ENCODE peak calls at places on chromosomes 13 and 19, in four cellular contexts. O is K562, L is GM12878, G is HepG2. M is an unnamed sample.

GRCh38 chr13:67390462-67391093 is 160.4 kb upstream of the PCDH9 start:
- DNase-seq in O (no peak), L (no peak), G (no peak), M (no peak)

GRCh38 chr13:97798171-97798821 is 155.2 kb upstream of the IPO5 start:
- DNase-seq in O (no peak), L (no peak), G (no peak), M (no peak)

GRCh38 chr13:111177803-111178389 is 62.8 kb downstream of the ARHGEF7 start:
- DNase-seq in O (no peak), L (no peak), G (no peak), M (no peak)

GRCh38 chr19:39929750-39930149 is 4.7 kb downstream of the FCGBP start:
- DNase-seq in O (no peak), L (no peak), G (no peak), M (no peak)

GRCh38 chr19:38043649-38044144 is 136.7 kb downstream of the SIPA1L3 start:
- DNase-seq in O (no peak), L (no peak), G (no peak), M (no peak)

GRCh38 chr19:17075860-17076538 is 422 bp downstream of the MYO9B start:
- DNase-seq in O (peak; percentile 52), L (no peak), G (no peak), M (no peak)

GRCh38 chr19:55647732-55648656 is at the start of gene CCDC106:
- DNase-seq in O (peak; percentile 83), L (no peak), G (peak; percentile 55), M (peak; percentile 85)

GRCh38 chr19:27918818-27919217 is 1294.1 kb downstream of the UQCRFS1 start:
- DNase-seq in O (no peak), L (no peak), G (no peak), M (no peak)

GRCh38 chr13:103272770-103273169 is 206.6 kb upstream of the SLC10A2 start:
- DNase-seq in O (no peak), L (no peak), G (no peak), M (no peak)

GRCh38 chr19:37303591-37304171 is 67.2 kb upstream of the ZNF527 start:
- DNase-seq in O (no peak), L (no peak), G (no peak), M (no peak)

GRCh38 chr13:50409186-50409585 is 393.9 kb downstream of the KCNRG start:
- DNase-seq in O (no peak), L (no peak), G (no peak), M (no peak)

GRCh38 chr13:46621133-46621532 is 68.2 kb downstream of the LRCH1 start:
- DNase-seq in O (no peak), L (no peak), G (no peak), M (no peak)

GRCh38 chr19:23395041-23395721 is at the start of gene ZNF91:
- DNase-seq in O (peak; percentile 85), L (peak; percentile 85), G (peak; percentile 98), M (peak; percentile 94)

GRCh38 chr13:72677431-72677830 is 50.0 kb downstream of the MZT1 start:
- DNase-seq in O (no peak), L (no peak), G (no peak), M (no peak)

GRCh38 chr13:111861766-111862366 is 205.1 kb upstream of the SOX1 start:
- DNase-seq in O (peak; percentile 3), L (no peak), G (no peak), M (no peak)

GRCh38 chr13:109271991-109272454 is 514.4 kb downstream of the IRS2 start:
- DNase-seq in O (peak; percentile 2), L (no peak), G (no peak), M (no peak)

GRCh38 chr19:36014029-36014924 is at the start of gene ALKBH6:
- DNase-seq in O (peak; percentile 100), L (peak; percentile 96), G (peak; percentile 97), M (peak; percentile 100)

GRCh38 chr13:78129850-78130249 is 211.2 kb upstream of the EDNRB start:
- DNase-seq in O (no peak), L (no peak), G (no peak), M (no peak)

GRCh38 chr13:75749407-75749806 is 113.3 kb downstream of the LMO7 start:
- DNase-seq in O (no peak), L (no peak), G (no peak), M (no peak)

GRCh38 chr13:63979951-63980350 is 2564.3 kb upstream of the PCDH20 start:
- DNase-seq in O (no peak), L (no peak), G (no peak), M (no peak)

GRCh38 chr19:18310118-18310909 is 12.6 kb downstream of the LSM4 start:
- DNase-seq in O (no peak), L (no peak), G (no peak), M (no peak)

GRCh38 chr13:59201836-59202235 is 961.9 kb downstream of the DIAPH3 start:
- DNase-seq in O (no peak), L (no peak), G (no peak), M (no peak)

GRCh38 chr19:8307400-8307964 is 676 bp downstream of the CD320 start:
- DNase-seq in O (peak; percentile 55), L (no peak), G (peak; percentile 23), M (peak; percentile 21)

GRCh38 chr13:43433691-43434121 is 353.1 kb downstream of the ENOX1 start:
- DNase-seq in O (no peak), L (no peak), G (no peak), M (no peak)
- TF ChIP-seq ETV6 in O (no peak), L (no peak), G (no peak), M (no peak)

DNA sequence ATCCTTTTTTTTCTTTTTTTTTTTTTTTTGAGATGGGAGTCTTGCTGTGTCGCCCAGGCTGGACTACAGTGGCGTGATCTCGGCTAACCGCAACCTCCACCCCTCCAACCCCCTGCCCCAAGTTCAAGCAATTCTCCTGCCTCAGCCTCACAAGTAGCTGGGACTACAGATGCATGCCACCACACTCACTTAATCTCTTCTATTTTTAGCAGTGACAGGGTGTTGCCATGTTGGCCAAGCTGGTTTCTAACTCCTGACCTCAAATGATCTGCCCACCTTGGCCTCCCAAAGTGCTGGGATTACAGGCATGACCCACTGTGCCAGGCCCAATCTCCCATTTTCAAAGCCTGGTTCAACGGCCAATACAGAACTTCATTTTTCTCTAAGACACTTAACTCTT is 9.1 kb downstream of the FOXO1 start:
- DNase-seq in O (no peak), L (no peak), G (no peak), M (no peak)
- TF ChIP-seq ETV6 in O (no peak), L (no peak), G (no peak), M (no peak)

DNA sequence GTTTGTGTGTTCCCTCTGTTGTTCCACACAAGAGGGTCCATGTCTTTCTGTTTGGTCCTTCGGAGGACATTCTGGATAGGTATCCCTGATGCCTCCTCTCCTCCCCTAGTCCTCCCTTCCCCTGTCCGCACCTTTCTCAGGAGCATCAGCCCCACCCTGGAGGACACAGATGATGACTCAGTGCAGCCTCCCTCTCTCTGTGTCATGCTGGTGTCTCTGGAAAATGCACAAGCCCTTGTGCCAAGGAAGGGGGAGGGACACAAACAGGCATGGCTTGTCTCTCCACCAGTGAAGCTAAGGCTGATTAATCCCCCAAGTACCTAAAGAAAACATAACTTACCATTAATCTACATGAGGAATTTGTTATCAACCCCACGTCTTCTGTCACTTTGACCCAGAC is 16.2 kb upstream of the TNFRSF19 start:
- DNase-seq in O (no peak), L (no peak), G (no peak), M (no peak)
- TF ChIP-seq ETV6 in O (no peak), L (no peak), G (no peak), M (no peak)

GRCh38 chr19:49927526-49928264 is 1.3 kb upstream of the ATF5 start:
- DNase-seq in O (no peak), L (no peak), G (no peak), M (no peak)
- TF ChIP-seq ETV6 in O (no peak), L (no peak), G (no peak), M (no peak)

GRCh38 chr13:32315255-32316029 is at the start of the genes BRCA2 and ZAR1L:
- DNase-seq in O (peak; percentile 90), L (peak; percentile 68), G (peak; percentile 79), M (peak; percentile 81)

GRCh38 chr13:32316476-32316875 is 1.2 kb downstream of the BRCA2 start:
- DNase-seq in O (no peak), L (no peak), G (no peak), M (no peak)

GRCh38 chr13:32314271-32314967 is 744 bp downstream of the ZAR1L start:
- DNase-seq in O (no peak), L (no peak), G (no peak), M (no peak)

GRCh38 chr13:32316030-32316344 is 679 bp downstream of the BRCA2 start:
- DNase-seq in O (no peak), L (peak; percentile 66), G (no peak), M (no peak)

GRCh38 chr13:32314968-32315254 is 252 bp downstream of the ZAR1L start:
- DNase-seq in O (peak; percentile 46), L (no peak), G (peak; percentile 40), M (no peak)
- TF ChIP-seq ETV6 in O (no peak), L (no peak), G (no peak), M (no peak)

GRCh38 chr13:48615017-48615416 is 38.7 kb upstream of the CYSLTR2 start:
- DNase-seq in O (no peak), L (no peak), G (no peak), M (no peak)
- TF ChIP-seq ETV6 in O (no peak), L (no peak), G (no peak), M (no peak)

GRCh38 chr19:19447536-19448237 is 42.2 kb downstream of the GATAD2A start:
- DNase-seq in O (no peak), L (no peak), G (no peak), M (no peak)
- TF ChIP-seq ETV6 in O (no peak), L (no peak), G (no peak), M (no peak)

DNA sequence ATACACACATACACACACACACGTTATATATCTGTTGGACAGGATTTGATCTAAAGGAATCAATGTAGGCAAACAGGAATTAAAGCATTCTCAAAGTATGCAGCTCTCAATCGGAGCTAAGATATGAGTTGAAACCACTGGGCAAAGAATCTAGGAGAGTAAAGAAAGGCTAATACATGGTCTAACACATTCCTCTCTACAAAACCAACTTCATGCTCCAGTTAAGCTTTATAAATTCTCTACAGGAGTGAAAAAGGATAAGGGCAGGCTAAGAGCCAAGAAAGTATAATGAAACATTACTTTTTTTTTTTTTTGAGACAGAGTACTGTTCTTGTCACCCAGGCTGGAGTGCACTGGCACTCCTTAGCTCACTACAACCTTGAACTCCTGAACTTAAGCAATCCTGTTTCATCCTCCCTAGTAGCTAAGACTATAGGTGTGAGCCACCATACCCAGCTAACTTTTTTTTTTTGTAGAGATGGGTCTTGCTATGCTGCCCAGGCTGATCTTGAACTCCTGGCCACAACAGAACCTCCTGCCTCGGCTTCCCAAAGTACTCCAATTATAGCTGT is 10.6 kb downstream of the FBXL3 start:
- DNase-seq in O (no peak), L (no peak), G (no peak), M (no peak)
- TF ChIP-seq ETV6 in O (no peak), L (no peak), G (no peak), M (no peak)

M was measured in WTC11.